ENCODE peak calls at places on chromosome 17, in nine cellular contexts. I is tibial nerve; Y is breast epithelium; Q is CD8-positive, alpha-beta T cell; E is ascending aorta; H is iPS DF 6.9; A is mesendoderm; T is stomach; L is neuronal stem cell. R is an unnamed sample. For H3K4me1, the result is how much of the 10 kb centered on the place peaks cover.

GRCh38 chr17:12620200-12620720 is 45.4 kb upstream of the MYOCD start:
- DNase-seq in I (no peak), Y (no peak), L (no peak), A (no peak), H (no peak), T (no peak), Q (no peak), E (no peak), R (no peak)

GRCh38 chr17:49730078-49730786 is 22.5 kb upstream of the SLC35B1 start:
- DNase-seq in H (no peak), Q (no peak), A (peak), T (peak), I (peak), L (no peak), E (peak), Y (peak), R (peak)

GRCh38 chr17:81109957-81110356 is 55.4 kb upstream of the PVALEF start:
- DNase-seq in Y (no peak), T (no peak), E (no peak), I (no peak), A (no peak), H (no peak), Q (no peak), L (no peak), R (no peak)

GRCh38 chr17:79789943-79790804 is 6.7 kb downstream of the CBX8 start:
- DNase-seq in Y (no peak), Q (no peak), A (peak), E (no peak), H (no peak), I (no peak), L (no peak), T (no peak), R (no peak)

GRCh38 chr17:71777048-71777638 is 343.7 kb upstream of the SOX9 start:
- DNase-seq in Y (no peak), H (no peak), T (no peak), I (no peak), Q (no peak), L (no peak), A (no peak), E (no peak), R (no peak)

GRCh38 chr17:40281663-40282062 is 6.0 kb upstream of the CDC6 start:
- DNase-seq in Q (no peak), T (no peak), L (no peak), A (peak), E (peak), I (no peak), Y (no peak), H (peak), R (no peak)

GRCh38 chr17:65727243-65727642 is 165.8 kb upstream of the AXIN2 start:
- DNase-seq in A (no peak), H (no peak), Y (no peak), T (no peak), Q (no peak), L (no peak), E (no peak), I (no peak), R (no peak)

GRCh38 chr17:11701906-11702305 is 103.6 kb downstream of the DNAH9 start:
- DNase-seq in Y (no peak), Q (no peak), T (no peak), H (no peak), A (no peak), I (no peak), L (no peak), E (no peak), R (no peak)

GRCh38 chr17:66135219-66135618 is 56.7 kb downstream of the CEP112 start:
- DNase-seq in E (no peak), L (no peak), A (no peak), I (no peak), T (no peak), Y (no peak), Q (no peak), H (no peak), R (no peak)

GRCh38 chr17:1025733-1026598 is 29.0 kb downstream of the TIMM22 start:
- DNase-seq in H (no peak), A (no peak), L (no peak), Q (no peak), I (no peak), T (no peak), E (no peak), Y (no peak), R (no peak)

GRCh38 chr17:20116683-20117309 is 107.6 kb downstream of the SPECC1 start:
- DNase-seq in I (peak), T (peak), L (peak), A (peak), Y (no peak), E (no peak), H (no peak), Q (peak), R (no peak)

GRCh38 chr17:82004485-82005455 is 17.9 kb downstream of the CENPX start:
- DNase-seq in A (no peak), E (no peak), Y (no peak), I (no peak), H (no peak), L (no peak), Q (no peak), T (no peak), R (no peak)

GRCh38 chr17:6927290-6927844 is 68.5 kb upstream of the ALOX12 start:
- DNase-seq in Q (no peak), E (no peak), T (no peak), H (no peak), I (no peak), Y (no peak), A (no peak), L (no peak), R (no peak)

GRCh38 chr17:31388770-31389672 is 2.5 kb upstream of the RAB11FIP4 start:
- DNase-seq in I (no peak), L (no peak), H (no peak), Q (peak), Y (no peak), A (peak), E (no peak), T (peak), R (no peak)

GRCh38 chr17:72255481-72255880 is 134.7 kb downstream of the SOX9 start:
- DNase-seq in L (no peak), Q (no peak), Y (no peak), I (no peak), A (no peak), E (no peak), T (no peak), H (no peak), R (no peak)

GRCh38 chr17:41444186-41444585 is 3.4 kb upstream of the KRT38 start:
- DNase-seq in L (no peak), H (no peak), Q (no peak), A (no peak), E (no peak), T (no peak), Y (no peak), I (no peak), R (no peak)

GRCh38 chr17:74569001-74569391 is 1.7 kb upstream of the CD300H start:
- DNase-seq in A (no peak), L (no peak), I (no peak), Y (no peak), T (no peak), Q (no peak), E (no peak), H (no peak), R (no peak)

GRCh38 chr17:16569358-16569712 is 331 bp upstream of the ZNF287 start:
- DNase-seq in L (no peak), I (no peak), H (no peak), E (no peak), T (no peak), Q (no peak), Y (no peak), A (no peak), R (no peak)

GRCh38 chr17:74055508-74056160 is 147.8 kb upstream of the RPL38 start:
- DNase-seq in I (no peak), A (peak), Y (no peak), L (no peak), E (no peak), Q (no peak), T (no peak), H (no peak), R (no peak)

GRCh38 chr17:43812396-43813265 is 20.3 kb downstream of the MPP3 start:
- DNase-seq in I (no peak), A (no peak), Y (no peak), Q (no peak), L (no peak), H (no peak), T (no peak), E (no peak), R (no peak)

GRCh38 chr17:20156196-20157077 is 147.3 kb downstream of the SPECC1 start:
- DNase-seq in Q (peak), Y (peak), H (no peak), E (peak), A (peak), T (peak), L (peak), I (no peak), R (peak)

GRCh38 chr17:8118769-8119574 is 658 bp upstream of the ALOXE3 start:
- DNase-seq in I (peak), Y (peak), T (peak), Q (peak), L (peak), A (peak), H (no peak), E (peak), R (peak)

GRCh38 chr17:7479389-7480192 is at the start of gene ZBTB4:
- DNase-seq in Y (no peak), L (peak), H (no peak), A (peak), Q (peak), E (peak), T (peak), I (no peak), R (no peak)

GRCh38 chr17:79915850-79916430 is 76.7 kb upstream of the CBX4 start:
- DNase-seq in Q (no peak), I (no peak), H (no peak), E (no peak), T (peak), Y (peak), L (no peak), A (peak), R (peak)

GRCh38 chr17:7862692-7863437 is 5.1 kb downstream of the CYB5D1 start:
- DNase-seq in I (peak), T (no peak), H (no peak), E (no peak), L (peak), Q (peak), Y (peak), A (peak), R (no peak)

GRCh38 chr17:37671028-37671812 is 28.0 kb upstream of the DDX52 start:
- DNase-seq in I (no peak), L (no peak), Y (no peak), A (no peak), T (no peak), E (no peak), H (no peak), Q (no peak), R (no peak)

GRCh38 chr17:35117984-35118383 is 1.7 kb downstream of the RAD51D start:
- DNase-seq in Y (no peak), T (no peak), E (no peak), Q (peak), H (no peak), I (no peak), A (no peak), L (no peak), R (no peak)

GRCh38 chr17:41352597-41353366 is 2.2 kb upstream of the KRT33A start:
- DNase-seq in L (no peak), Y (no peak), T (no peak), Q (no peak), H (no peak), E (no peak), A (no peak), I (no peak), R (no peak)

GRCh38 chr17:81228420-81228819 is 5.7 kb upstream of the CEP131 start:
- DNase-seq in T (no peak), H (no peak), E (no peak), Q (no peak), L (no peak), A (no peak), I (no peak), Y (no peak), R (no peak)

GRCh38 chr17:40284085-40284713 is 3.5 kb upstream of the CDC6 start:
- DNase-seq in I (no peak), E (peak), Y (no peak), T (no peak), Q (no peak), L (no peak), H (no peak), A (peak), R (no peak)

GRCh38 chr17:50339381-50339780 is 6.5 kb upstream of the XYLT2 start:
- DNase-seq in T (peak), I (no peak), L (no peak), Y (no peak), Q (no peak), A (no peak), H (no peak), E (no peak), R (no peak)

GRCh38 chr17:59754547-59754946 is 47.1 kb downstream of the VMP1 start:
- DNase-seq in A (peak), Q (no peak), Y (no peak), H (no peak), E (no peak), T (no peak), I (no peak), L (no peak), R (no peak)

GRCh38 chr17:33284022-33284421 is 9.1 kb downstream of the ASIC2 start:
- DNase-seq in Y (peak), A (no peak), L (no peak), E (peak), Q (no peak), I (peak), H (no peak), T (peak), R (no peak)

GRCh38 chr17:58960068-58960467 is 146.6 kb downstream of the TRIM37 start:
- DNase-seq in I (no peak), H (peak), L (no peak), T (no peak), A (peak), Q (no peak), E (no peak), Y (no peak), R (peak)

GRCh38 chr17:17176341-17176740 is 29.8 kb downstream of the PLD6 start:
- DNase-seq in L (no peak), Q (no peak), Y (no peak), E (no peak), I (no peak), A (no peak), T (no peak), H (no peak), R (no peak)

DNA sequence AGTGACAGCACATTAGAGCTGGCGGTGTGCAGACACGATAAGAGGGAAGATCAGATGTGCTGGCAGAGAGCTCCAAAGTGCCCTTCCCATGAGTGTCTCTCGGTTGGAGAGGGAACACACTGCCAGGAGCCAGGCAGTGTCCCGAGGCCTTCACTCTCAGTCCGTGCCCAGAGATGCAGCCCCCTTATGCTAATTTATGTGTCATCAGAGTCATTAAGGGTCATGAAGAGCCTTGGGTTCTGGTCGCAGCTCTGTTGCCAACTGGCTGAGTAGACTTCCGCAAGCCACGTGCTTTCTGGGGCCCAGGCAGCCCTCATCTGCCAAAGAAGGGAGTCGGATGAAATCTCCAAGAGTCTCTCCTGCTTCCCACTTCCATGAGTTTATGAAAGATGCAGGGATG is 232.5 kb downstream of the MSI2 start:
- DNase-seq in Y (no peak), Q (no peak), H (no peak), L (no peak), E (no peak), I (no peak), A (no peak), T (no peak), R (no peak)
- H3K4me1 ChIP-seq in Y (under half), Q (under half), H (under half), L (under half), E (under half), I (under half), A (under half), T (under half), R (under half)

DNA sequence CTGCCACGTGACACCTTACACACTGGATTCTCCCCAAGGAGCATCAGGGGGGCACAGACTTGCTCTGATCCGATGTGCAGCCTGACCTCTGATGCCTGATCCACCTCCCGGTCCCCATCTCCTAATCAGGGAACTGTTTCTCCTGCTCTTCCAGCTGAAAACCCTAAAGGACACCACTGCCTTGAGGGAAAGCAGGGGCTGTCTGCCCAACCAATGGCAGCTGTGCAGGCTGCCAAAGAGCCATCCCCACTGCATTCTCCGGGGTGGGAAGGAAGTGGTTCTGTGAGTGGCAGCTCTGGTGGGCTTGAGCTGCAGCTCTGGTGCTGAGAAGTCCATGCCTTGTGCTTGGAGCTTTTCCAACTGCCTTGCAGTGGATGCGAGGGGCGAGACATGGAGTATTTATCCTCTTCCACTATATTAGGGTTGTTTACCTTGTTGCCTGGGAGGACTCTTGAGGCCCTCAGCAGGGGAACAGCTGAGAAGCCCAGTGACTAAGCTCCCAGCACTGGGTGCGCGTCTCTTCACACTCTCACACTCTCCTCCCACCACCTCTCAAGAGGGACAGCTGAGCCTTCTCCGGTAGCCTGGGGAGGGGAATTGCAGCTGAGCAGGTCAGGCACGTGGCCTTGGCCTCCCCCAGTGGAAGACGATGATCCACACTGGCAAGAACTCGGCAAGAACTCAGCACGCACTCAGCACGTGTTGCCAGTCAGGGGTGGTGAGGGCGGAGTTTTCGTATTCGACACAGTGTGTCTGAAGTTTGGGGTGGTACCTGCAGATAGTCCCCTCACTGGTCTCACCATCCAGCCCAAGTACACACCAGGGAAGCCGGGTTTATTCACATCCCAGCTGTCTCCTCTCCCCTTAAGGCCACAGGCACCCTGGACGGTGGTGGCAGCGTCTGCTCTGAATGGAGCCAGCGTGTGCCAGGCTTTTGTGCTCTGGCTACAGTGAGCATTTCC is 21.1 kb upstream of the SPATA32 start:
- DNase-seq in Y (no peak), H (no peak), I (no peak), Q (no peak), A (peak), E (no peak), T (no peak), L (no peak), R (peak)
- H3K4me1 ChIP-seq in Y (under half), H (under half), I (under half), Q (under half), A (under half), E (under half), T (under half), L (under half), R (under half)

GRCh38 chr17:2180768-2181167 is 122.8 kb downstream of the SMG6 start:
- DNase-seq in E (no peak), Y (no peak), I (no peak), H (no peak), A (no peak), Q (no peak), L (no peak), T (no peak), R (no peak)
- H3K4me1 ChIP-seq in E (half or more), Y (under half), I (half or more), H (under half), A (under half), Q (under half), L (under half), T (half or more), R (under half)

GRCh38 chr17:75684924-75685323 is 17.8 kb downstream of the SAP30BP start:
- DNase-seq in A (no peak), Q (no peak), I (peak), Y (peak), E (no peak), T (peak), L (no peak), H (no peak), R (no peak)

GRCh38 chr17:75681289-75681688 is 14.2 kb downstream of the SAP30BP start:
- DNase-seq in I (no peak), E (no peak), Y (no peak), T (no peak), H (no peak), L (no peak), Q (no peak), A (no peak), R (no peak)

GRCh38 chr17:75683467-75684041 is 16.4 kb downstream of the SAP30BP start:
- DNase-seq in L (no peak), H (no peak), A (no peak), Y (no peak), I (no peak), E (no peak), Q (no peak), T (peak), R (no peak)

GRCh38 chr17:75685508-75685907 is 18.4 kb downstream of the SAP30BP start:
- DNase-seq in I (no peak), A (no peak), H (no peak), T (no peak), Q (no peak), E (no peak), Y (no peak), L (no peak), R (no peak)

GRCh38 chr17:75684249-75684648 is 17.1 kb downstream of the SAP30BP start:
- DNase-seq in Q (no peak), Y (no peak), I (no peak), H (no peak), E (no peak), L (no peak), T (no peak), A (no peak), R (no peak)
- H3K4me1 ChIP-seq in Q (under half), Y (under half), I (half or more), H (under half), E (under half), L (under half), T (half or more), A (under half), R (under half)

GRCh38 chr17:42566215-42566872 is 556 bp upstream of the MLX start:
- DNase-seq in T (no peak), Q (no peak), A (no peak), H (no peak), L (no peak), Y (no peak), I (no peak), E (no peak), R (peak)
- H3K4me1 ChIP-seq in T (half or more), Q (under half), A (under half), H (under half), L (under half), Y (under half), I (under half), E (under half), R (under half)

DNA sequence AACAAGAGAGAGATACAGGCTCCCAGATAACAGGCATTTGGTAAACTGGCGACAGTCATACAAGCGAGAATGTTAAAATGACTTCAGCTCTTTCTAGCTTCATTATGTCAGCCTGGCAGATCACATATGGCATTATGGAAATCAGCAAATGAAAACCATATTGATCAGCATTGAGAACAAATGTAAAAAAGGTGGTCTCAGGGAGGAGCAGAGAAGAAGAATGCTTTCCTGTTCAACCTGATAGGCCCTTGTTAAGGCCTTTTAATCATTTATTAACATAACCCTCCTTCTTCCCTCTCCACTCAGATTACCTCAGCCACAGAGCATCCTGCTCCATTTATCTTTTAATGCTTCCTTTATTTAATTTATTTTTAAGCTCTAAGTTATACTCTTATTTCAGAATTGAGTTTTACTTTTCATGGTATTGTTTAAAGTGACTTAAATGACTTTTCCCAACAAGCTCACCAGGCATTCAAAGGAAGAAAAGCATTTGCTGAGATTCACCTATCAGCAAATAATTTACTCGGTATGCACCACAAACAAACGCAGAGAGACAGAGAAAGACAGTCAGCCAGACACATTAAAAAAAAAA is 244.0 kb upstream of the TBX2 start:
- DNase-seq in L (no peak), T (no peak), I (no peak), E (no peak), Q (no peak), A (peak), H (no peak), Y (no peak), R (no peak)
- H3K4me1 ChIP-seq in L (under half), T (under half), I (under half), E (under half), Q (under half), A (under half), H (under half), Y (under half), R (under half)

R was measured in lung.